ENCODE peak calls at places on chromosome 10, in six cellular contexts. Z, P, F, O, J and X are unnamed samples.
A peak's percentile ranks its signal among the peaks of the same experiment; 100 is the strongest.

GRCh38 chr10:96311180-96311697 is 7.0 kb downstream of the DNTT start:
- DNase-seq in F (no peak), O (no peak), Z (no peak), J (no peak), P (no peak), X (no peak)

GRCh38 chr10:74816824-74817498 is 9.4 kb upstream of the KAT6B start:
- DNase-seq in J (peak; percentile 19), O (no peak), P (no peak), F (no peak), Z (no peak), X (no peak)

GRCh38 chr10:62610649-62611229 is 193.8 kb upstream of the ADO start:
- DNase-seq in J (peak; percentile 86), P (no peak), F (no peak), Z (no peak), O (no peak), X (no peak)

GRCh38 chr10:128030498-128031072 is 95.6 kb downstream of the MKI67 start:
- DNase-seq in P (no peak), O (no peak), J (no peak), F (no peak), Z (no peak), X (no peak)

GRCh38 chr10:113435881-113436280 is 117.0 kb upstream of the HABP2 start:
- DNase-seq in P (no peak), F (no peak), J (no peak), Z (no peak), O (no peak), X (no peak)

GRCh38 chr10:15462253-15462885 is 91.3 kb upstream of the FAM171A1 start:
- DNase-seq in J (no peak), F (no peak), Z (no peak), P (no peak), O (no peak), X (no peak)

GRCh38 chr10:47207894-47208469 is 92.0 kb upstream of the GDF10 start:
- DNase-seq in P (no peak), J (no peak), O (no peak), F (peak; percentile 4), Z (no peak), X (peak; percentile 3)

GRCh38 chr10:20748551-20748950 is 148.6 kb downstream of the NEBL start:
- DNase-seq in P (no peak), Z (no peak), J (no peak), F (no peak), O (no peak), X (no peak)

GRCh38 chr10:78774614-78774998 is 294.2 kb upstream of the ZMIZ1 start:
- DNase-seq in Z (no peak), P (no peak), F (no peak), O (no peak), J (peak; percentile 32), X (no peak)

GRCh38 chr10:43925793-43926192 is 277.1 kb upstream of the ZNF32 start:
- DNase-seq in Z (no peak), O (no peak), F (no peak), P (no peak), J (no peak), X (no peak)

GRCh38 chr10:30048768-30049507 is 10.4 kb downstream of the JCAD start:
- DNase-seq in J (no peak), P (no peak), O (no peak), F (peak; percentile 56), Z (no peak), X (no peak)

GRCh38 chr10:113958631-113959382 is 84.9 kb upstream of the ADRB1 start:
- DNase-seq in F (peak; percentile 74), J (peak; percentile 77), O (no peak), Z (no peak), P (peak; percentile 83), X (peak; percentile 65)

GRCh38 chr10:103861501-103861900 is 6.1 kb upstream of the SH3PXD2A start:
- DNase-seq in J (no peak), O (no peak), F (no peak), Z (no peak), P (no peak), X (no peak)

GRCh38 chr10:132144086-132144485 is 42.7 kb upstream of the DPYSL4 start:
- DNase-seq in O (peak; percentile 8), P (no peak), Z (no peak), F (no peak), J (no peak), X (no peak)

GRCh38 chr10:11434323-11434722 is 177.1 kb downstream of the USP6NL start:
- DNase-seq in F (no peak), J (peak; percentile 23), Z (no peak), O (no peak), P (no peak), X (no peak)
- TF ChIP-seq CTCF in F (no peak), J (peak; percentile 32), Z (peak; percentile 51), O (no peak), P (peak; percentile 9), X (peak; percentile 47)

DNA sequence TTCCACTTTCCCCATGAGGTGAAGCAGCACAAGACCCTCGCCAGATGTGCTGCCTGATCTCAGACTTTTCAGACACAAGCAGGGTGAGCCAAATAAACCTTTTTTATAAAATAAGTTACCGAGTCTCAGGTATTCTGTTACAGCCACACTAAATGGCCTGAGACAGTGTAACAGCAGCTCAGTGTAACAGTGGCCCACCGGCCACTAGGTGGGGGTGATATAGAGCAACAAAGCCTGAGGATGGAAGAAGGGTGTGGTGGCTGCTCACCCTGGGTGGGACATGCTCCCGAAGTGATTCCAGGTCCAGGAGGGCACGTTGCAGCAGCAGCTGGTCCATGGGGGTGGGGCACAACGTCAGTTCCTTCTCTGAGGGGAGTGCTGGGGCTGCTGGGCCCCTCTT is 44.6 kb downstream of the BMS1 start:
- DNase-seq in F (no peak), O (no peak), J (peak; percentile 4), Z (no peak), P (no peak), X (no peak)
- TF ChIP-seq CTCF in F (no peak), O (no peak), J (peak; percentile 2), Z (peak; percentile 39), P (no peak), X (peak; percentile 12)

GRCh38 chr10:80949785-80950184 is 412.1 kb downstream of the SH2D4B start:
- DNase-seq in O (no peak), Z (no peak), P (no peak), J (no peak), F (no peak), X (no peak)

GRCh38 chr10:80946957-80947722 is 409.4 kb downstream of the SH2D4B start:
- DNase-seq in J (no peak), F (no peak), O (no peak), P (no peak), Z (no peak), X (peak; percentile 77)

GRCh38 chr10:80946073-80946472 is 408.4 kb downstream of the SH2D4B start:
- DNase-seq in F (no peak), P (no peak), Z (no peak), O (no peak), J (no peak), X (no peak)

DNA sequence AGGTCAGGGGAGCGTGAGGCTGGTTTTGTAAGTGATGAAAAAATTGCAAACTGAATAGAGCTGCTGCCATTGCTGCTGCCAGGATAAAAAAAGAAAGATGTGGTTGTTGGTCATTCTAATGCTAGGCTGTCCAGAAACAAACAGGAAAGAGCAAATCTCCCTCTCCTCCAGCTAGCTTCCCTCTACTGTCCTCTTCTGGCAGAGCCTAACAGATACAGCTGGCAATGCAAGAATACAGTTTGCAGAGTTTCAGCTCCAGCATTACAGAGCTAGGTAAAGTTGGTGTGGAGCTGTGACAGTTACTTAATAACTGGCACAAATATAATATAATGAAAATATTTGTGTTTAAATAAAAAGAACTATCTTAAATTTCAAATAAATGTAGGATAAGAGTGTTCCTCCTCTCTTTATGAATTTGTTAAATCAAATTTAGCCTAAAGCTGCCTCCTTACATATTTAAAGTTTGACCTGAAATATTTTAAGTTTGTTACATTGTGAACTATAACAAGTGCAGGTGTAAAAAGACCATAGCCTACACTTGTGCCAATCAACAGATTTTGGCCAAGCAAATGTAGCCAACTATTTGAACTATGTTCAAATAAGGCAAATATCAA is 407.7 kb downstream of the SH2D4B start:
- DNase-seq in F (no peak), J (peak; percentile 28), P (no peak), O (no peak), Z (peak; percentile 45), X (peak; percentile 23)
- TF ChIP-seq CTCF in F (no peak), J (peak; percentile 69), P (peak; percentile 49), O (peak; percentile 32), Z (peak; percentile 44), X (peak; percentile 94)

GRCh38 chr10:16832351-16833080 is 15.3 kb upstream of the RSU1 start:
- DNase-seq in J (no peak), Z (no peak), P (peak; percentile 97), O (no peak), F (no peak), X (peak; percentile 51)

GRCh38 chr10:16828114-16828568 is 10.9 kb upstream of the RSU1 start:
- DNase-seq in Z (peak; percentile 55), J (peak; percentile 72), O (no peak), F (peak; percentile 68), P (peak; percentile 88), X (peak; percentile 59)

GRCh38 chr10:16822726-16823360 is 5.6 kb upstream of the RSU1 start:
- DNase-seq in J (no peak), P (no peak), O (no peak), Z (no peak), F (no peak), X (no peak)

DNA sequence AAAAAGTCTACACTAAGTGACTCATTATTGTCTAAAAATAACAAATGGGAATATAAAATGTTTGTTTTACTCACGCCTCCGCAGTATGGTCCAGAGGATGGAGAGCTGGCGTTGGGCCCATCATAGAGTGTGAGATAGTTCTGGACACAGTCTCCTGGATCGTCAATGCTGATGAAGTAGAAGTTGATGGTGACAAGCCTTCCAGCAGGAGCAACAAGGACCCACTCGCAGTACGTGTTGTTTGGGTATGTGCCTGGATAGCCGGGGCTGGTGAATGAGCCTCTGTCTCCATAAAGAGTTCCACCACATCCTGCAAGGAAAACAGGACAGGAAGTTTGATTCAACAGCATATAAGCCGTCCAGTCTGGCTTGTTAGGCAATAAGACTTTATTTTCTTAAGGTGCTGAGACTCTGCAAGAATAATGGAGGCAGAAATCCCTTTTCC is 11.5 kb upstream of the RSU1 start:
- DNase-seq in J (no peak), P (no peak), F (no peak), Z (no peak), O (no peak), X (no peak)
- TF ChIP-seq CTCF in J (no peak), P (no peak), F (no peak), Z (no peak), O (no peak), X (no peak)

GRCh38 chr10:50310560-50311174 is 59.4 kb upstream of the ASAH2 start:
- DNase-seq in J (peak; percentile 43), O (no peak), F (no peak), Z (peak; percentile 12), P (no peak), X (no peak)
- TF ChIP-seq CTCF in J (peak; percentile 54), O (peak; percentile 19), F (no peak), Z (peak; percentile 56), P (peak; percentile 45), X (peak; percentile 26)